ENCODE peak calls at places on chromosomes 4 and X, in seven cellular contexts. N is suprapubic skin, Y is stomach, P is K562, Q is adrenal gland, D is uterus, X is A549. T is an unnamed sample.

GRCh38 chrX:72100824-72101351 is 30.8 kb downstream of the RTL5 start:
- DNase-seq in N (no peak), Y (peak), P (no peak), Q (no peak), D (no peak), X (no peak), T (peak)

GRCh38 chr4:144903953-144904711 is 193.9 kb downstream of the ANAPC10 start:
- DNase-seq in N (no peak), Y (no peak), P (no peak), Q (no peak), D (no peak), X (no peak), T (peak)

GRCh38 chr4:6563935-6564645 is 10.9 kb upstream of the MAN2B2 start:
- DNase-seq in N (no peak), Y (no peak), P (no peak), Q (no peak), D (no peak), X (no peak), T (no peak)

GRCh38 chrX:117641913-117642656 is 474.5 kb downstream of the KLHL13 start:
- DNase-seq in N (no peak), Y (no peak), P (no peak), Q (no peak), D (no peak), X (no peak), T (no peak)

GRCh38 chr4:175560628-175561027 is 251.4 kb downstream of the GPM6A start:
- DNase-seq in N (no peak), Y (no peak), P (no peak), Q (no peak), D (no peak), X (peak), T (peak)

GRCh38 chrX:69815063-69815462 is 199.2 kb downstream of the EDA start:
- DNase-seq in N (no peak), Y (no peak), P (no peak), Q (no peak), D (no peak), X (no peak), T (no peak)

GRCh38 chr4:39976945-39977488 is 694 bp downstream of the PDS5A start:
- DNase-seq in N (no peak), Y (peak), P (no peak), Q (peak), D (peak), X (peak), T (peak)

GRCh38 chr4:7699040-7699439 is 240.6 kb downstream of the AFAP1 start:
- DNase-seq in N (peak), Y (no peak), P (no peak), Q (no peak), D (peak), X (no peak), T (no peak)

GRCh38 chrX:20756585-20756984 is 489.9 kb upstream of the RPS6KA3 start:
- DNase-seq in N (no peak), Y (no peak), P (no peak), Q (no peak), D (no peak), X (no peak), T (no peak)

GRCh38 chrX:276588-277171 is 4.5 kb upstream of the PLCXD1 start:
- DNase-seq in N (no peak), Y (peak), P (peak), Q (peak), D (no peak), X (peak), T (peak)

GRCh38 chr4:15961778-15962510 is 1.0 kb downstream of the FGFBP2 start:
- DNase-seq in N (no peak), Y (no peak), P (no peak), Q (no peak), D (no peak), X (no peak), T (no peak)

GRCh38 chr4:17491196-17491595 is 20.7 kb downstream of the QDPR start:
- DNase-seq in N (no peak), Y (no peak), P (no peak), Q (no peak), D (no peak), X (no peak), T (no peak)

GRCh38 chrX:113512700-113513395 is 672.2 kb upstream of the AMOT start:
- DNase-seq in N (no peak), Y (no peak), P (no peak), Q (no peak), D (no peak), X (peak), T (no peak)

GRCh38 chr4:173252024-173252935 is 81.9 kb downstream of the HMGB2 start:
- DNase-seq in N (no peak), Y (peak), P (peak), Q (peak), D (peak), X (peak), T (peak)

GRCh38 chr4:6892190-6892908 is 17.3 kb upstream of the TBC1D14 start:
- DNase-seq in N (no peak), Y (peak), P (peak), Q (peak), D (no peak), X (peak), T (peak)

GRCh38 chrX:30910124-30910860 is 21.2 kb upstream of the TAB3 start:
- DNase-seq in N (no peak), Y (no peak), P (peak), Q (no peak), D (no peak), X (no peak), T (peak)

GRCh38 chr4:163542275-163542674 is 47.8 kb downstream of the TMA16 start:
- DNase-seq in N (no peak), Y (no peak), P (no peak), Q (no peak), D (no peak), X (no peak), T (no peak)

GRCh38 chrX:38277802-38278201 is 49.5 kb downstream of the RPGR start:
- DNase-seq in N (no peak), Y (no peak), P (no peak), Q (no peak), D (no peak), X (peak), T (no peak)

GRCh38 chrX:41009816-41010187 is 75.4 kb upstream of the USP9X start:
- DNase-seq in N (no peak), Y (no peak), P (no peak), Q (no peak), D (no peak), X (no peak), T (peak)
- H3K4me3 ChIP-seq in N (peak), Y (peak), P (peak), Q (peak), D (peak), X (peak), T (no peak)

GRCh38 chrX:149568701-149569296 is 18.5 kb downstream of the MAGEA9B start:
- DNase-seq in N (no peak), Y (no peak), P (no peak), Q (no peak), D (no peak), X (no peak), T (no peak)
- TF ChIP-seq POLR2A in N (no peak), Y (no peak), P (no peak), Q (no peak), D (no peak), X (no peak), T (no peak)

GRCh38 chr4:152939655-152940054 is 3.5 kb downstream of the FHDC1 start:
- DNase-seq in N (no peak), Y (no peak), P (no peak), Q (no peak), D (no peak), X (no peak), T (no peak)

GRCh38 chr4:152937280-152937534 is 1.1 kb downstream of the FHDC1 start:
- DNase-seq in N (no peak), Y (no peak), P (no peak), Q (no peak), D (no peak), X (no peak), T (no peak)

GRCh38 chr4:152936446-152937279 is 540 bp downstream of the FHDC1 start:
- DNase-seq in N (no peak), Y (peak), P (peak), Q (peak), D (peak), X (peak), T (peak)

GRCh38 chr4:152937535-152938236 is 1.6 kb downstream of the FHDC1 start:
- DNase-seq in N (no peak), Y (peak), P (peak), Q (no peak), D (peak), X (peak), T (peak)

DNA sequence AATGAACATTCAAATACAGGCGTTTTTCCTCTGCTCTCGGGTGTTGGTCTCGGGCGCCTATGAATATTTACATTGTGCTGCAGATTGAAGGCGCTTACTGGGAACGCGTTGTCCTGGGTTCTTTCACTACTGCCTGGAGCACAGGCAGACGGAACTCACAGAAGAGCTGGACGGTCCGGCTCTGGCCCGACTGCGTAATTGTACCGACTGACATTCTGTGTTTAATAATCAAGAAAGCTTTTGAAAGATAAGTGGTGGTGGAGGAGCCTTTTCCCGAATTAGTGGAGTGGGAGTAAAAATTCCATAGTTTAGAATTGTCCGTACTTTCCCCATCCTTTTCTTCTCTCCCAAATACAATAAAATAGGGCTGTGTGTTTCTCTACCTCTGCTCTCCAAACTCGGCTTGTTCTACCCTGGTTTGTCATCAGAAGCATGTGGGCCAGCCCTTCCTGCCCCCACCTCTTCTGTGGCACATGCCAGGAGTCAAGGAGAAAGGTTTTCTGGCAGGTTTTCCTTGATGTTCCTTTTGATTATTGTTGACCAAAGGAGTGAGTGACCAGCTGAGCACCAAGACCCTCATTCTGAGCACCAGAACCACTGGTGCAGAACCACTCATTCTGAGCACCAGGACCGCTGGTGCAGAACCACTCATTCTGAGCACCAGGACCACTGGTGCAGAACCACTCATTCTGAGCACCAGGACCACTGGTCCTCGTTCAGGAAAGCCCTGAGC is 2.3 kb downstream of the FHDC1 start:
- DNase-seq in N (no peak), Y (peak), P (no peak), Q (no peak), D (no peak), X (no peak), T (no peak)
- H3K4me3 ChIP-seq in N (peak), Y (peak), P (no peak), Q (peak), D (peak), X (peak), T (no peak)

DNA sequence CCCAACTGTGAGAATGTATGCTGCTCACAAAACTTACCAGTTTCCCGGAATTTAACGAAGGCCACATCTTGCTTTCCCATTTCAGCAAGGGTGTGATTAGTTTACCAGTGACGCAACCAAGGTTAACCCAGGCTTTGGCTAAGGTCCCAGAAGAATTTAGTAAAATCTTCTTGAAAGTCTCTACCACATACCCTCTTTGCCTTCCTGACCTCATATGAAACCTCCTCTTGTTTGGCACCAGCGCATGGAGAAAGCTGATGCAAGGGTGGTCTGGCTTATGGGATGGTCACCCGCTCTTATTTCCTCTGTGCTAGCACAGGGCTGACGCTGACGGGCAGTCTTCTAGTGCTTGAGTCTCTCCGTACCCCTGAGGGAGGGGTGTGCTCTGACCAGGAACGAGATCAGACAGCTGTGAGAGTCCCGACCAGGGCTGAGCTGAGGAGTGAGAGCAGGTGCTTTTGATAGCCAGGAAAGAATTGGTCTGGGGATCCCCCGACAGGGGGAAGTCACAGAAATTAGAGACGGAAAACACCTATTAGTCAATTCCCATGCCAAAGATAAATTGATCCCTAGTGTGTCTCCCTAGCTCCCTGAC is 137.6 kb downstream of the TENM3 start:
- DNase-seq in N (no peak), Y (no peak), P (no peak), Q (no peak), D (no peak), X (no peak), T (no peak)
- TF ChIP-seq POLR2A in N (no peak), Y (no peak), P (no peak), Q (no peak), D (no peak), X (no peak), T (no peak)

GRCh38 chrX:13691845-13692334 is 3.0 kb downstream of the RAB9A start:
- DNase-seq in N (no peak), Y (no peak), P (peak), Q (peak), D (no peak), X (no peak), T (no peak)

GRCh38 chrX:13688772-13689518 is at the start of gene RAB9A:
- DNase-seq in N (peak), Y (peak), P (peak), Q (peak), D (peak), X (peak), T (peak)

GRCh38 chrX:13692771-13693231 is 3.9 kb downstream of the RAB9A start:
- DNase-seq in N (no peak), Y (no peak), P (no peak), Q (no peak), D (no peak), X (no peak), T (no peak)

GRCh38 chrX:13689519-13690211 is 737 bp downstream of the RAB9A start:
- DNase-seq in N (no peak), Y (no peak), P (peak), Q (peak), D (no peak), X (no peak), T (peak)

GRCh38 chrX:13690836-13691235 is 1.9 kb downstream of the RAB9A start:
- DNase-seq in N (no peak), Y (no peak), P (no peak), Q (no peak), D (no peak), X (peak), T (no peak)
- H3K4me3 ChIP-seq in N (peak), Y (peak), P (peak), Q (peak), D (peak), X (no peak), T (peak)

DNA sequence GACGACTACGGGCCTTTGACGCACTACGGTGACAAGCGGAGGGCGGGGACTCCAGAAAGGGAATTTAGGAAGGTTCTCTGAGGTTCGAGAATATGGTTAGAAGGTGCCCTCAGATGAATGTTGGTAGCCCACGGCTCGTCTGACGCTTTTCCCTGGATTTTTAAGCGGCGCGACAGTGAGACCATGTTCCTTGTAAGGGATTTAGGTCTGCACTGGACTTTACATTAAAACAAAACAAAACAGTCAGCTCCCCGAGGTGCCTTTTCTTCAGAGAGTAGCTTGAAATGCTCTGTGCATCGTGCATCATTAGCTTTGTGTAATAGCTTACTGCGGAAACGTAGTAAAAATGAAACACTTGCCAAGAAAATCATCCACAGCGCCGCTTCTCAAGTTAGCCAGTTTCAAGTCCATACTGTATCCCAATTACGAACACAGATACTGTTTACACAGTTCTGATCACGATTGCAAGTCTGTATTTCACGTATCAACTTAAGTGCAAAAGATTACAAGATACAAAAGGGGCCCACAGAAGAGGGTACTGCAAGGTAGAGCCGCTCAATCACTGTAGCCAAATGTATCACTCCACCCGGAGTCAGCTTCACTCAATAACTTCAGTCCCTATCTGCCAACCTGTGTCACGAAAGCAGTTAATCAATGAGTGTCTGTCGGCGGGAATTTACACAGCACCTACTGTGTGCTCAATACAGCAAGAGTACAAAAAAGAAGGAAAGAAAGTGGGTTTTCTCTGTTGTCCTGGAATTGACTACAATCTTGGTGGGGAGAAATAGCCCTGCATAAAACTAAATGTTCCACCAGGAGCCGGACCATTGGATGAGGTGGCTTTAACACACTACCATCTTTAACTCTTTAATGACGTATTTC is 525 bp upstream of the NKRF start:
- DNase-seq in N (no peak), Y (no peak), P (no peak), Q (no peak), D (no peak), X (no peak), T (no peak)
- TF ChIP-seq POLR2A in N (no peak), Y (no peak), P (peak), Q (peak), D (peak), X (no peak), T (no peak)

GRCh38 chr4:106796866-106797265 is 239.2 kb downstream of the DKK2 start:
- DNase-seq in N (no peak), Y (no peak), P (no peak), Q (no peak), D (no peak), X (no peak), T (no peak)
- H3K4me3 ChIP-seq in N (no peak), Y (no peak), P (no peak), Q (no peak), D (no peak), X (no peak), T (no peak)

GRCh38 chr4:48680848-48681568 is 99.1 kb downstream of the FRYL start:
- DNase-seq in N (no peak), Y (no peak), P (peak), Q (no peak), D (no peak), X (no peak), T (no peak)
- TF ChIP-seq POLR2A in N (no peak), Y (no peak), P (no peak), Q (no peak), D (no peak), X (no peak), T (no peak)

GRCh38 chr4:3374011-3374645 is 67.6 kb upstream of the HGFAC start:
- DNase-seq in N (no peak), Y (no peak), P (no peak), Q (no peak), D (no peak), X (no peak), T (no peak)

GRCh38 chr4:3372264-3372932 is 69.4 kb upstream of the HGFAC start:
- DNase-seq in N (no peak), Y (no peak), P (no peak), Q (no peak), D (no peak), X (no peak), T (no peak)

GRCh38 chr4:3374667-3375066 is 67.1 kb upstream of the HGFAC start:
- DNase-seq in N (no peak), Y (no peak), P (no peak), Q (no peak), D (no peak), X (no peak), T (no peak)

GRCh38 chr4:3372933-3373465 is 68.8 kb upstream of the HGFAC start:
- DNase-seq in N (no peak), Y (peak), P (peak), Q (peak), D (no peak), X (no peak), T (peak)

DNA sequence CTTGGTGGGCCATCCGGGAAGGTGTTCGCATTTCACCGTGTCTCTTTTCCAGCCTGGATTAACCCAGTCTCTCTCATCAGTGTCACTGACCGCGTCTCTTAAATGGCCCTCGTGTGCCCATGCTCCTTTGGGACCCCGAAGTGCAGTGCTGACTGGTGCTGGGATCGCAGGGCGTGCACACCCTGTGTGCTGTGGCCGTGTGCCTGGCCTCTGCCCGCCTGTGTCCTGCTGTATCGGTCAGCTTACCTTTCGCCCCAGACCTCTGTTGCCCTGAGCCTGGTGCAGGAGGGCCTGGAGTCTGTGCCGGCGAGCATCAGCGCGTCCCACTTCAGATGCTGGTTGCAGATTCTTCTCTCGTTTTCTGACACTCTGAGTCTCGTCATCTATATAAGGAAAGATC is 68.3 kb upstream of the HGFAC start:
- DNase-seq in N (no peak), Y (no peak), P (no peak), Q (no peak), D (no peak), X (no peak), T (no peak)
- H3K4me3 ChIP-seq in N (no peak), Y (no peak), P (no peak), Q (no peak), D (no peak), X (no peak), T (no peak)

GRCh38 chr4:185209031-185209851 is at the start of gene SNX25:
- DNase-seq in N (peak), Y (peak), P (peak), Q (peak), D (peak), X (peak), T (peak)
- TF ChIP-seq POLR2A in N (no peak), Y (no peak), P (no peak), Q (peak), D (peak), X (peak), T (peak)